ENCODE peak calls at places on chromosomes 5 and 9, in four cellular contexts. W is fibroblast of villous mesenchyme, F is AG04450, V is DMS153. H is an unnamed sample.

GRCh38 chr9:134492281-134492691 is 149.3 kb upstream of the COL5A1 start:
- DNase-seq in W (peak), F (peak), V (no peak), H (peak)

GRCh38 chr9:133726401-133727276 is 11.5 kb downstream of the SARDH start:
- DNase-seq in W (peak), F (no peak), V (peak), H (no peak)

GRCh38 chr5:52867809-52868208 is 80.1 kb downstream of the ITGA1 start:
- DNase-seq in W (peak), F (no peak), V (no peak), H (no peak)

GRCh38 chr9:109745335-109746283 is 34.4 kb upstream of the PALM2AKAP2 start:
- DNase-seq in W (peak), F (peak), V (peak), H (no peak)

GRCh38 chr9:36584626-36585460 is 12.1 kb downstream of the MELK start:
- DNase-seq in W (peak), F (no peak), V (no peak), H (no peak)

GRCh38 chr5:52544738-52545137 is 243.0 kb upstream of the ITGA1 start:
- DNase-seq in W (no peak), F (no peak), V (no peak), H (no peak)

GRCh38 chr5:138542120-138542955 is 698 bp downstream of the ETF1 start:
- DNase-seq in W (peak), F (no peak), V (no peak), H (no peak)

GRCh38 chr5:120555345-120555744 is 91.2 kb downstream of the PRR16 start:
- DNase-seq in W (no peak), F (no peak), V (no peak), H (no peak)

GRCh38 chr9:112341741-112342140 is 8.3 kb upstream of the PTBP3 start:
- DNase-seq in W (no peak), F (no peak), V (no peak), H (no peak)

GRCh38 chr5:125798311-125798710 is 624.9 kb upstream of the GRAMD2B start:
- DNase-seq in W (peak), F (peak), V (no peak), H (no peak)

GRCh38 chr9:95910770-95911340 is 35.4 kb downstream of the ERCC6L2 start:
- DNase-seq in W (no peak), F (no peak), V (no peak), H (no peak)

GRCh38 chr9:84974790-84975189 is 305.3 kb downstream of the NTRK2 start:
- DNase-seq in W (no peak), F (no peak), V (no peak), H (no peak)

GRCh38 chr9:18238254-18238653 is 235.7 kb upstream of the ADAMTSL1 start:
- DNase-seq in W (peak), F (peak), V (no peak), H (no peak)

GRCh38 chr9:129434187-129434586 is 186.7 kb downstream of the C9orf50 start:
- DNase-seq in W (no peak), F (no peak), V (no peak), H (no peak)

GRCh38 chr5:67065237-67065636 is 131.4 kb downstream of the CD180 start:
- DNase-seq in W (no peak), F (no peak), V (no peak), H (no peak)

H was measured in DMS 273 treated with DMSO at 0.1 percent for 48 hours.